ENCODE peak calls at places on chromosomes 5 and 9, in five cellular contexts. U is T-helper 17 cell; H is activated naive CD4-positive, alpha-beta T cell treated with anti-CD3 and anti-CD28 coated beads, Interleukin-2, amount 50 U/mL, for 16 hours; Y is NCI-H1092 treated with DMSO at 0.1 percent for 48 hours; P is neural crest cell. T is an unnamed sample.

GRCh38 chr9:109766351-109766750 is 13.6 kb upstream of the PALM2AKAP2 start:
- DNase-seq in U (no peak), H (no peak), Y (no peak), P (no peak), T (no peak)

GRCh38 chr5:127723571-127723970 is 20.4 kb downstream of the CCDC192 start:
- DNase-seq in U (no peak), H (no peak), Y (no peak), P (no peak), T (no peak)

GRCh38 chr9:125674981-125675973 is 31.7 kb downstream of the MAPKAP1 start:
- DNase-seq in U (no peak), H (no peak), Y (no peak), P (no peak), T (no peak)

GRCh38 chr9:121778252-121779225 is 127.1 kb downstream of the DAB2IP start:
- DNase-seq in U (no peak), H (no peak), Y (no peak), P (no peak), T (no peak)

GRCh38 chr9:116944714-116945534 is 257.8 kb downstream of the TRIM32 start:
- DNase-seq in U (no peak), H (no peak), Y (no peak), P (no peak), T (no peak)

GRCh38 chr5:62948294-62948693 is 369.7 kb downstream of the LRRC70 start:
- DNase-seq in U (no peak), H (no peak), Y (no peak), P (no peak), T (no peak)

GRCh38 chr5:124871299-124871698 is 124.9 kb upstream of the ZNF608 start:
- DNase-seq in U (no peak), H (no peak), Y (peak), P (no peak), T (no peak)

GRCh38 chr5:179603308-179603707 is 20.2 kb downstream of the HNRNPH1 start:
- DNase-seq in U (no peak), H (no peak), Y (no peak), P (no peak), T (no peak)

GRCh38 chr9:14912849-14913248 is 2.6 kb upstream of the FREM1 start:
- DNase-seq in U (no peak), H (no peak), Y (no peak), P (no peak), T (no peak)

GRCh38 chr5:134662971-134663370 is 14.4 kb downstream of the SEC24A start:
- DNase-seq in U (no peak), H (no peak), Y (no peak), P (no peak), T (no peak)

GRCh38 chr9:76401580-76402354 is 7.5 kb upstream of the RFK start:
- DNase-seq in U (no peak), H (no peak), Y (no peak), P (no peak), T (no peak)

GRCh38 chr9:137194388-137194787 is 5.9 kb downstream of the SSNA1 start:
- DNase-seq in U (no peak), H (no peak), Y (no peak), P (no peak), T (no peak)

GRCh38 chr5:56327810-56328209 is 94.7 kb upstream of the ANKRD55 start:
- DNase-seq in U (no peak), H (peak), Y (no peak), P (no peak), T (no peak)

GRCh38 chr9:30584559-30584958 is 1799.9 kb upstream of the ACO1 start:
- DNase-seq in U (no peak), H (no peak), Y (no peak), P (no peak), T (no peak)

GRCh38 chr5:32572778-32573480 is 12.4 kb upstream of the SUB1 start:
- DNase-seq in U (no peak), H (no peak), Y (no peak), P (no peak), T (no peak)

GRCh38 chr9:116020801-116021200 is 132.8 kb upstream of the PAPPA start:
- DNase-seq in U (no peak), H (no peak), Y (no peak), P (no peak), T (no peak)

GRCh38 chr9:121620777-121621437 is 30.5 kb upstream of the DAB2IP start:
- DNase-seq in U (no peak), H (no peak), Y (no peak), P (peak), T (no peak)

GRCh38 chr5:142186821-142187594 is 78.4 kb downstream of the NDFIP1 start:
- DNase-seq in U (no peak), H (no peak), Y (no peak), P (no peak), T (no peak)

GRCh38 chr5:72063219-72063819 is 44.0 kb upstream of the MAP1B start:
- DNase-seq in U (no peak), H (no peak), Y (no peak), P (peak), T (no peak)

GRCh38 chr5:172564187-172564586 is 76.9 kb upstream of the NEURL1B start:
- DNase-seq in U (no peak), H (no peak), Y (peak), P (no peak), T (no peak)

GRCh38 chr9:114076237-114077161 is 1.6 kb downstream of the AMBP start:
- DNase-seq in U (no peak), H (no peak), Y (no peak), P (no peak), T (no peak)

GRCh38 chr9:92947268-92948031 is at the start of gene FGD3:
- DNase-seq in U (peak), H (peak), Y (peak), P (peak), T (no peak)

GRCh38 chr9:97548379-97548778 is 46.9 kb downstream of the TMOD1 start:
- DNase-seq in U (no peak), H (no peak), Y (no peak), P (no peak), T (no peak)

GRCh38 chr9:97900738-97901565 is 21.3 kb downstream of the TRMO start:
- DNase-seq in U (no peak), H (no peak), Y (peak), P (peak), T (no peak)

GRCh38 chr5:177576169-177576568 is 15.8 kb upstream of the TMED9 start:
- DNase-seq in U (no peak), H (no peak), Y (no peak), P (no peak), T (no peak)

GRCh38 chr9:82404484-82405280 is 416.1 kb downstream of the SPATA31D1 start:
- DNase-seq in U (no peak), H (no peak), Y (no peak), P (no peak), T (no peak)

GRCh38 chr9:78130004-78130403 is 98.4 kb upstream of the GNAQ start:
- DNase-seq in U (no peak), H (no peak), Y (no peak), P (peak), T (no peak)

GRCh38 chr5:179405426-179406030 is 60.3 kb upstream of the ADAMTS2 start:
- DNase-seq in U (no peak), H (no peak), Y (no peak), P (no peak), T (no peak)

GRCh38 chr9:137710751-137711150 is 91.9 kb downstream of the EHMT1 start:
- DNase-seq in U (no peak), H (no peak), Y (no peak), P (no peak), T (no peak)

GRCh38 chr9:121743441-121744001 is 92.1 kb downstream of the DAB2IP start:
- DNase-seq in U (no peak), H (no peak), Y (peak), P (peak), T (no peak)

GRCh38 chr9:101727621-101728524 is 10.6 kb downstream of the GRIN3A start:
- DNase-seq in U (no peak), H (no peak), Y (peak), P (peak), T (no peak)

GRCh38 chr5:922745-923472 is 30.2 kb downstream of the TRIP13 start:
- DNase-seq in U (no peak), H (no peak), Y (no peak), P (no peak), T (no peak)

GRCh38 chr5:36374275-36374862 is 72.7 kb upstream of the RANBP3L start:
- DNase-seq in U (no peak), H (no peak), Y (no peak), P (no peak), T (no peak)

GRCh38 chr9:16825971-16826370 is 44.5 kb downstream of the BNC2 start:
- DNase-seq in U (no peak), H (no peak), Y (no peak), P (no peak), T (no peak)

T was measured in effector CD8-positive, alpha-beta T cell.